ENCODE peak calls at places on chromosomes 11 and 22, in six cellular contexts. X is epithelial cell of esophagus, J is gastrocnemius medialis, I is colonic mucosa, V is uterus, Y is SK-N-SH. F is an unnamed sample.

GRCh38 chr11:16791494-16791961 is 53.1 kb downstream of the C11orf58 start:
- DNase-seq in X (peak), J (no peak), I (no peak), V (no peak), Y (no peak), F (no peak)

GRCh38 chr22:23235425-23235824 is 55.1 kb downstream of the BCR start:
- DNase-seq in X (no peak), J (no peak), I (no peak), V (no peak), Y (no peak), F (no peak)

GRCh38 chr22:10741210-10741609 is 4786.8 kb upstream of the OR11H1 start:
- DNase-seq in X (no peak), J (no peak), I (no peak), V (no peak), Y (peak), F (no peak)

GRCh38 chr11:106482920-106483761 is 405.7 kb downstream of the AASDHPPT start:
- DNase-seq in X (peak), J (no peak), I (no peak), V (no peak), Y (no peak), F (no peak)

GRCh38 chr11:122392508-122392907 is 263.0 kb upstream of the UBASH3B start:
- DNase-seq in X (no peak), J (no peak), I (no peak), V (no peak), Y (no peak), F (no peak)

GRCh38 chr11:73143126-73143838 is 1.2 kb upstream of the FCHSD2 start:
- DNase-seq in X (peak), J (no peak), I (peak), V (no peak), Y (peak), F (peak)

GRCh38 chr11:71432761-71433647 is 15.2 kb downstream of the DHCR7 start:
- DNase-seq in X (no peak), J (no peak), I (no peak), V (no peak), Y (no peak), F (no peak)

GRCh38 chr11:46265764-46266163 is 11.7 kb upstream of the CREB3L1 start:
- DNase-seq in X (no peak), J (no peak), I (peak), V (no peak), Y (no peak), F (no peak)

GRCh38 chr22:35785181-35785923 is 67.7 kb downstream of the APOL5 start:
- DNase-seq in X (peak), J (no peak), I (no peak), V (no peak), Y (no peak), F (no peak)

DNA sequence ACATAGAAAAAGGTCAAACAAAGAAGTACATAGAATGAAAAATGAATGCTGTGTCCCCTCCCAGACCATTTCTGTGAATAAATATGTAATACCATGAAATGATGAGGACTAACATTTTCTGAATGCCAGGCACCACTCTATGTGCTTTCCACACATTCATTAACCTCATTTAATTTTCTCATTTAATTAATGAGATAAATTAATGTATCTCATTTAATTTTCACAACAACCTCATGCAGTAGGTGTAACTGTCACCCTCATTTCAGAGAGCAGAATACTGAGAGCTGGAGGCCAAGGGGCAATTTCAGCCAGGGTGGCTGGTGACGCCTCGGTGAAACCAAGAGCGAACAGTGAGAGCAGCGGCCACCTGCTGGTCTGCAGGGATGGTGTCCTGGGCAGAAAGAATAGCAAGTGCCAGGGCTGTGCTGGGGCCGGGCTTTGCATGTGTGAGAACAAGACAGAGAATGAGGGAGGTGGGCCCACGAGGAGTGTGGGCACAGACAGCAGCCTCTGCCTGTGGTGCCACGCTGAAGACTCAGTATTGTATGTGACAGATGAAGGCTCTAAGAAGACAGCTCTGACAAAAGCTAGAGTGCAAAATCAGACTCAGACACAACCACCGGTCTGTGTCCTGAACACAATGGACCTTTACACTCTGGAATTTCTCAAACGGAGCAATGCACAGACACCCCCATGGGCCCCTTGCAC is 1.8 kb upstream of the SERPIND1 start:
- DNase-seq in X (no peak), J (no peak), I (no peak), V (no peak), Y (no peak), F (no peak)
- TF ChIP-seq CTCF in X (peak), J (no peak), I (no peak), V (no peak), Y (no peak), F (peak)

GRCh38 chr22:46576556-46577351 is 39.3 kb upstream of the CELSR1 start:
- DNase-seq in X (peak), J (no peak), I (no peak), V (no peak), Y (peak), F (no peak)

GRCh38 chr22:46579751-46580449 is 40.3 kb upstream of the GRAMD4 start:
- DNase-seq in X (no peak), J (no peak), I (no peak), V (no peak), Y (no peak), F (no peak)

GRCh38 chr22:46578824-46579561 is 41.2 kb upstream of the GRAMD4 start:
- DNase-seq in X (peak), J (peak), I (peak), V (no peak), Y (peak), F (no peak)

GRCh38 chr22:46577361-46578249 is 40.2 kb upstream of the CELSR1 start:
- DNase-seq in X (no peak), J (no peak), I (no peak), V (no peak), Y (peak), F (no peak)

DNA sequence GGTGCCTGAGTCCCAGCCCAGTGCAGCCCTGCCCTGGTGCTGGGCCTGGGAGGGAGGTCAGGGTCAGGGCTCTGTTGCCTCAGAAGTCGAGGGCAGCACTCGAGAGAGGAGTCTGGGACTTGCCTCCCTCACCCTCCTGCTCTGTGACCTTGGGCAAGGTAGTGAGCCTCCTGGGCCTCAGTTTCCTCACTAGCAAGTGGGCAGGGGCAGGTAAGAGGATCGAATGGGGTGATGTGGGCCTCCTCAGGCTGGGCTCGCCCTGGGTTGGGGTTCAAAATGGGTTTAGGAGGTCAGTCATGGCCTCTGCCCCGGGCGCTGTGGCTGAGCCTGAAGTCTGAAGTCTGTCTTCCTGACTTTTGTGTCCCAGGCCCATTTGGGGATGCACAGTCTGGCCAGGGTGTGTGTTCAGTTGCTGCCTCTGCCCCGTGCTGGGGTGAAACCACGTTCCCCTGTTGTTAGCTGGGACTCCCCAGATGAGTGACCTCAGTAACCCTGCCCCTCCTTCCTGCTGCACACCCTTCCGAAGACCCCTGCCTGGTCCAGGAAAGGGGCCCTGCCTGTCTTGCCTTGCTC is 40.9 kb upstream of the CELSR1 start:
- DNase-seq in X (no peak), J (no peak), I (no peak), V (no peak), Y (no peak), F (no peak)
- H3K4me3 ChIP-seq in X (peak), J (peak), I (peak), V (peak), Y (no peak), F (peak)

GRCh38 chr22:17742528-17742902 is 31.8 kb downstream of the BID start:
- DNase-seq in X (peak), J (peak), I (peak), V (peak), Y (peak), F (peak)
- TF ChIP-seq CTCF in X (peak), J (peak), I (peak), V (peak), Y (peak), F (peak)

GRCh38 chr22:49958961-49959781 is 1.4 kb upstream of the PIM3 start:
- DNase-seq in X (no peak), J (no peak), I (no peak), V (no peak), Y (no peak), F (no peak)
- H3K4me3 ChIP-seq in X (peak), J (peak), I (peak), V (no peak), Y (peak), F (peak)

GRCh38 chr11:115624065-115624464 is 119.8 kb upstream of the CADM1 start:
- DNase-seq in X (no peak), J (no peak), I (no peak), V (no peak), Y (no peak), F (no peak)
- TF ChIP-seq CTCF in X (no peak), J (no peak), I (no peak), V (no peak), Y (no peak), F (peak)

DNA sequence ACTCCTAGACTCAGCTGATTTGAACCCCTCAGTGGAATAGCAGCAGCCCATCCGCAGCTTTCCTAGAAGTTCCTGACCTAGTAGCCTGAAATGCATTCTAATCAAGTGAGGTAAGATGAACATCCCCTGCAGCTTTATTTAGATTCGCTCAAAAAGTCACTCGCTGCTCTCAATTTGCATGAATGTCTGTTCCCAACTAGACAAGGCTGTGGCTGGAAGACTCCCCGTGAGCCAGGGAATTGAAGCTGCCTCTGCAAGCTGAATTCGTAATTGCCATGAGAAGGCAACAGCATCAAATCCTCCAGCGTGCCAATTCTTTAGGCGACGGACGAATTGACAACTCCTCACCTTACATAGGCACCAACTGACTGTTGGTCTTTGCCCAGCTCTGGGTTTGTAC is 17.1 kb upstream of the SCN3B start:
- DNase-seq in X (no peak), J (no peak), I (no peak), V (no peak), Y (no peak), F (no peak)
- H3K4me3 ChIP-seq in X (no peak), J (no peak), I (no peak), V (no peak), Y (no peak), F (no peak)